ENCODE peak calls at places on chromosomes 12 and 14, in nine cellular contexts. One of them, this sample, is unnamed.

GRCh38 chr12:45215419-45216296 is at the start of gene ANO6:
- DNase-seq in transverse colon: peak
- DNase-seq in A549: peak
- DNase-seq in H1: peak
- DNase-seq in ovary: peak
- DNase-seq in sigmoid colon: peak
- DNase-seq in tibial nerve: peak
- DNase-seq in GM12878: peak
- DNase-seq in stomach: peak
- DNase-seq in this sample: peak

GRCh38 chr12:52182898-52183543 is 8.8 kb downstream of the KRT80 start:
- DNase-seq in transverse colon: no peak
- DNase-seq in A549: no peak
- DNase-seq in H1: no peak
- DNase-seq in ovary: no peak
- DNase-seq in sigmoid colon: no peak
- DNase-seq in tibial nerve: no peak
- DNase-seq in GM12878: no peak
- DNase-seq in stomach: no peak
- DNase-seq in this sample: no peak

GRCh38 chr14:54791001-54791400 is 111.6 kb downstream of the GCH1 start:
- DNase-seq in transverse colon: no peak
- DNase-seq in A549: no peak
- DNase-seq in H1: no peak
- DNase-seq in ovary: no peak
- DNase-seq in sigmoid colon: no peak
- DNase-seq in tibial nerve: no peak
- DNase-seq in GM12878: no peak
- DNase-seq in stomach: no peak
- DNase-seq in this sample: no peak

GRCh38 chr12:87120440-87120839 is 864.2 kb upstream of the MGAT4C start:
- DNase-seq in transverse colon: no peak
- DNase-seq in A549: peak
- DNase-seq in H1: no peak
- DNase-seq in ovary: no peak
- DNase-seq in sigmoid colon: no peak
- DNase-seq in tibial nerve: no peak
- DNase-seq in GM12878: no peak
- DNase-seq in stomach: no peak
- DNase-seq in this sample: no peak

GRCh38 chr14:95127531-95127911 is 29.8 kb downstream of the DICER1 start:
- DNase-seq in transverse colon: no peak
- DNase-seq in A549: no peak
- DNase-seq in H1: no peak
- DNase-seq in ovary: no peak
- DNase-seq in sigmoid colon: no peak
- DNase-seq in tibial nerve: no peak
- DNase-seq in GM12878: no peak
- DNase-seq in stomach: no peak
- DNase-seq in this sample: no peak

GRCh38 chr14:77139540-77140342 is 1.9 kb downstream of the ZDHHC22 start:
- DNase-seq in transverse colon: peak
- DNase-seq in A549: peak
- DNase-seq in H1: peak
- DNase-seq in ovary: no peak
- DNase-seq in sigmoid colon: no peak
- DNase-seq in tibial nerve: no peak
- DNase-seq in GM12878: no peak
- DNase-seq in stomach: no peak
- DNase-seq in this sample: peak

GRCh38 chr14:77098470-77099353 is 654 bp downstream of the CIPC start:
- DNase-seq in transverse colon: peak
- DNase-seq in A549: no peak
- DNase-seq in H1: no peak
- DNase-seq in ovary: peak
- DNase-seq in sigmoid colon: peak
- DNase-seq in tibial nerve: peak
- DNase-seq in GM12878: no peak
- DNase-seq in stomach: peak
- DNase-seq in this sample: peak

GRCh38 chr12:108801736-108802665 is 55.4 kb downstream of the SSH1 start:
- DNase-seq in transverse colon: peak
- DNase-seq in A549: no peak
- DNase-seq in H1: peak
- DNase-seq in ovary: peak
- DNase-seq in sigmoid colon: peak
- DNase-seq in tibial nerve: peak
- DNase-seq in GM12878: no peak
- DNase-seq in stomach: no peak
- DNase-seq in this sample: peak

GRCh38 chr14:104800600-104801283 is at the start of gene ZBTB42:
- DNase-seq in transverse colon: peak
- DNase-seq in A549: no peak
- DNase-seq in H1: peak
- DNase-seq in ovary: peak
- DNase-seq in sigmoid colon: peak
- DNase-seq in tibial nerve: no peak
- DNase-seq in GM12878: no peak
- DNase-seq in stomach: peak
- DNase-seq in this sample: peak

GRCh38 chr14:55976219-55976618 is 142.0 kb upstream of the PELI2 start:
- DNase-seq in transverse colon: peak
- DNase-seq in A549: no peak
- DNase-seq in H1: no peak
- DNase-seq in ovary: no peak
- DNase-seq in sigmoid colon: no peak
- DNase-seq in tibial nerve: no peak
- DNase-seq in GM12878: no peak
- DNase-seq in stomach: peak
- DNase-seq in this sample: no peak

GRCh38 chr12:112809684-112810083 is 18.1 kb downstream of the RPH3A start:
- DNase-seq in transverse colon: no peak
- DNase-seq in A549: no peak
- DNase-seq in H1: no peak
- DNase-seq in ovary: no peak
- DNase-seq in sigmoid colon: no peak
- DNase-seq in tibial nerve: no peak
- DNase-seq in GM12878: no peak
- DNase-seq in stomach: no peak
- DNase-seq in this sample: no peak

GRCh38 chr12:25495336-25496097 is 57.6 kb downstream of the LMNTD1 start:
- DNase-seq in transverse colon: no peak
- DNase-seq in A549: peak
- DNase-seq in H1: no peak
- DNase-seq in ovary: no peak
- DNase-seq in sigmoid colon: no peak
- DNase-seq in tibial nerve: no peak
- DNase-seq in GM12878: no peak
- DNase-seq in stomach: no peak
- DNase-seq in this sample: no peak

GRCh38 chr14:59254911-59255545 is 66.6 kb downstream of the DAAM1 start:
- DNase-seq in transverse colon: no peak
- DNase-seq in A549: no peak
- DNase-seq in H1: no peak
- DNase-seq in ovary: no peak
- DNase-seq in sigmoid colon: peak
- DNase-seq in tibial nerve: peak
- DNase-seq in GM12878: no peak
- DNase-seq in stomach: no peak
- DNase-seq in this sample: peak

GRCh38 chr12:1500095-1500801 is 94.1 kb downstream of the FBXL14 start:
- DNase-seq in transverse colon: no peak
- DNase-seq in A549: peak
- DNase-seq in H1: no peak
- DNase-seq in ovary: no peak
- DNase-seq in sigmoid colon: no peak
- DNase-seq in tibial nerve: no peak
- DNase-seq in GM12878: no peak
- DNase-seq in stomach: no peak
- DNase-seq in this sample: no peak

GRCh38 chr14:68789002-68789797 is 3.7 kb downstream of the ZFP36L1 start:
- DNase-seq in transverse colon: peak
- DNase-seq in A549: peak
- DNase-seq in H1: peak
- DNase-seq in ovary: peak
- DNase-seq in sigmoid colon: peak
- DNase-seq in tibial nerve: peak
- DNase-seq in GM12878: no peak
- DNase-seq in stomach: peak
- DNase-seq in this sample: peak

GRCh38 chr14:68786491-68787234 is 6.2 kb downstream of the ZFP36L1 start:
- DNase-seq in transverse colon: no peak
- DNase-seq in A549: peak
- DNase-seq in H1: peak
- DNase-seq in ovary: peak
- DNase-seq in sigmoid colon: peak
- DNase-seq in tibial nerve: no peak
- DNase-seq in GM12878: no peak
- DNase-seq in stomach: peak
- DNase-seq in this sample: no peak

GRCh38 chr14:68785817-68786490 is 6.9 kb downstream of the ZFP36L1 start:
- DNase-seq in transverse colon: peak
- DNase-seq in A549: peak
- DNase-seq in H1: peak
- DNase-seq in ovary: peak
- DNase-seq in sigmoid colon: peak
- DNase-seq in tibial nerve: no peak
- DNase-seq in GM12878: no peak
- DNase-seq in stomach: peak
- DNase-seq in this sample: no peak

GRCh38 chr14:68788275-68789001 is 4.4 kb downstream of the ZFP36L1 start:
- DNase-seq in transverse colon: no peak
- DNase-seq in A549: no peak
- DNase-seq in H1: no peak
- DNase-seq in ovary: no peak
- DNase-seq in sigmoid colon: no peak
- DNase-seq in tibial nerve: no peak
- DNase-seq in GM12878: no peak
- DNase-seq in stomach: no peak
- DNase-seq in this sample: no peak

DNA sequence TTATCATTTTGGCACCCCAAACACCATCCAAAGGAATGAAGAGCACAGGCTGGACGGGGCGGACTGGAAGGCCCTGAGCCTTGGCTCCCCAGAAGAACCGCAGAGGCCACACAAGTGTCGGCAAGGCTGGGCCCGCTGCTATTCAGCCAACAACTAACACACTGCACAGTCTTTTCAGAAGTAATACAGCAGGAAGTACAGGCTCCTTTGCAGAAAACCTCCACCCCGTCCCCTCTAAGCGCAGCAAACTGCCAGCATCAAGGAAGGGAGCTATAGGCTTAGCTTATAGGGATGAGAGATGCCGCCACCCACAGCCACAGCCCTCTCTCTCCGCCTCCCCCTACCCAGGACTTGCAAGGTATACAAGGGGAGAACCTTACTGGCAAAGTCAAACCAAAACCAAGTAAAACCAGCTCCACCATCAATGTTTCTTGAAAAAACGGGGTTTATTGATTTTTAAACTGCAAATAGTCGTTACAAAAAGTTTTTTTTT is 5.6 kb downstream of the ZFP36L1 start:
- DNase-seq in transverse colon: peak
- DNase-seq in A549: peak
- DNase-seq in H1: no peak
- DNase-seq in ovary: peak
- DNase-seq in sigmoid colon: peak
- DNase-seq in tibial nerve: no peak
- DNase-seq in GM12878: no peak
- DNase-seq in stomach: peak
- DNase-seq in this sample: no peak
- TF ChIP-seq EP300 in transverse colon: no peak
- TF ChIP-seq EP300 in A549: no peak
- TF ChIP-seq EP300 in H1: no peak
- TF ChIP-seq EP300 in ovary: no peak
- TF ChIP-seq EP300 in sigmoid colon: no peak
- TF ChIP-seq EP300 in tibial nerve: no peak
- TF ChIP-seq EP300 in GM12878: no peak
- TF ChIP-seq EP300 in stomach: no peak
- TF ChIP-seq EP300 in this sample: no peak

GRCh38 chr14:34835312-34835711 is 39.8 kb downstream of the BAZ1A start:
- DNase-seq in transverse colon: no peak
- DNase-seq in A549: no peak
- DNase-seq in H1: no peak
- DNase-seq in ovary: no peak
- DNase-seq in sigmoid colon: no peak
- DNase-seq in tibial nerve: no peak
- DNase-seq in GM12878: no peak
- DNase-seq in stomach: no peak
- DNase-seq in this sample: no peak

GRCh38 chr14:34837801-34838322 is 37.3 kb downstream of the BAZ1A start:
- DNase-seq in transverse colon: no peak
- DNase-seq in A549: peak
- DNase-seq in H1: no peak
- DNase-seq in ovary: no peak
- DNase-seq in sigmoid colon: no peak
- DNase-seq in tibial nerve: no peak
- DNase-seq in GM12878: no peak
- DNase-seq in stomach: no peak
- DNase-seq in this sample: no peak

GRCh38 chr14:34833545-34834523 is 41.3 kb downstream of the BAZ1A start:
- DNase-seq in transverse colon: no peak
- DNase-seq in A549: no peak
- DNase-seq in H1: no peak
- DNase-seq in ovary: no peak
- DNase-seq in sigmoid colon: no peak
- DNase-seq in tibial nerve: no peak
- DNase-seq in GM12878: no peak
- DNase-seq in stomach: no peak
- DNase-seq in this sample: no peak
- TF ChIP-seq EP300 in transverse colon: no peak
- TF ChIP-seq EP300 in A549: no peak
- TF ChIP-seq EP300 in H1: no peak
- TF ChIP-seq EP300 in ovary: no peak
- TF ChIP-seq EP300 in sigmoid colon: no peak
- TF ChIP-seq EP300 in tibial nerve: no peak
- TF ChIP-seq EP300 in GM12878: no peak
- TF ChIP-seq EP300 in stomach: no peak
- TF ChIP-seq EP300 in this sample: no peak

DNA sequence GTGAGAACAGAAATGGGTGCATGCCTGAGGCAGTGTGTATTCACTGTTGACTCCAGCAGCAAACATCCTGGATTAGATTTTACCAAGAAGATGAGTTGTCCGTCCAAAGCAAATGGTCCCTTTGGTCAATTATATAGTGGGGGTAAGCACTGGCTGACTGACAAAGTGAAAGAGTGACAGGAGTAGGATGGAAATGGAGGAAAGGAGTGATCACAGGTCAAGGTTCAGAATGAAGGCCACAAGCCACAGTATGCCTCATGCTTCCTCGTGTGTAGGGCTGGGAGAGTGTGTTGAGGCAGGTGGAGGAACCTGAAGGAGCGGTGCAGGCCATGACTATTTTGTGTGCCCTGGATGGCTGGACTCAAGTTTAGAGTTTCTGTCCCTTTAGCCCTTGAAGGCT is 14.3 kb downstream of the DHRS2 start:
- DNase-seq in transverse colon: no peak
- DNase-seq in A549: no peak
- DNase-seq in H1: no peak
- DNase-seq in ovary: no peak
- DNase-seq in sigmoid colon: no peak
- DNase-seq in tibial nerve: no peak
- DNase-seq in GM12878: no peak
- DNase-seq in stomach: no peak
- DNase-seq in this sample: no peak
- TF ChIP-seq EP300 in transverse colon: no peak
- TF ChIP-seq EP300 in A549: no peak
- TF ChIP-seq EP300 in H1: no peak
- TF ChIP-seq EP300 in ovary: no peak
- TF ChIP-seq EP300 in sigmoid colon: no peak
- TF ChIP-seq EP300 in tibial nerve: no peak
- TF ChIP-seq EP300 in GM12878: no peak
- TF ChIP-seq EP300 in stomach: no peak
- TF ChIP-seq EP300 in this sample: no peak

GRCh38 chr12:105706321-105706972 is 376.0 kb downstream of the C12orf75 start:
- DNase-seq in transverse colon: no peak
- DNase-seq in A549: no peak
- DNase-seq in H1: no peak
- DNase-seq in ovary: no peak
- DNase-seq in sigmoid colon: no peak
- DNase-seq in tibial nerve: no peak
- DNase-seq in GM12878: no peak
- DNase-seq in stomach: no peak
- DNase-seq in this sample: no peak
- TF ChIP-seq EP300 in transverse colon: no peak
- TF ChIP-seq EP300 in A549: no peak
- TF ChIP-seq EP300 in H1: no peak
- TF ChIP-seq EP300 in ovary: no peak
- TF ChIP-seq EP300 in sigmoid colon: no peak
- TF ChIP-seq EP300 in tibial nerve: no peak
- TF ChIP-seq EP300 in GM12878: no peak
- TF ChIP-seq EP300 in stomach: no peak
- TF ChIP-seq EP300 in this sample: no peak

This sample was measured in upper lobe of left lung.